ENCODE peak calls at places on chromosome 18, in five cellular contexts. F, P, H, B and M are unnamed samples.

GRCh38 chr18:8765692-8766463 is 60.5 kb downstream of the MTCL1 start:
- DNase-seq in F (no peak), P (no peak), H (no peak), B (no peak), M (no peak)

GRCh38 chr18:36066731-36067117 is 635 bp downstream of the RPRD1A start:
- DNase-seq in F (no peak), P (no peak), H (peak), B (no peak), M (no peak)

GRCh38 chr18:49628993-49629795 is 67.3 kb downstream of the LIPG start:
- DNase-seq in F (peak), P (no peak), H (no peak), B (no peak), M (no peak)

GRCh38 chr18:3452750-3453539 is 3.0 kb downstream of the TGIF1 start:
- DNase-seq in F (no peak), P (no peak), H (no peak), B (no peak), M (no peak)

GRCh38 chr18:555705-556402 is 24.3 kb upstream of the CETN1 start:
- DNase-seq in F (no peak), P (no peak), H (peak), B (no peak), M (no peak)

GRCh38 chr18:2148823-2149222 is 422.5 kb downstream of the METTL4 start:
- DNase-seq in F (no peak), P (no peak), H (no peak), B (no peak), M (no peak)

GRCh38 chr18:6001867-6002266 is 106.5 kb upstream of the TMEM200C start:
- DNase-seq in F (no peak), P (no peak), H (no peak), B (no peak), M (no peak)

GRCh38 chr18:58671941-58672565 is 788 bp downstream of the MALT1 start:
- DNase-seq in F (peak), P (peak), H (peak), B (no peak), M (no peak)

GRCh38 chr18:78237864-78238263 is 741.8 kb upstream of the SALL3 start:
- DNase-seq in F (no peak), P (no peak), H (no peak), B (no peak), M (no peak)

GRCh38 chr18:63909870-63910269 is 2.1 kb downstream of the SERPINB10 start:
- DNase-seq in F (no peak), P (no peak), H (no peak), B (no peak), M (no peak)

GRCh38 chr18:45467307-45467706 is 148.0 kb upstream of the SLC14A2 start:
- DNase-seq in F (no peak), P (no peak), H (no peak), B (no peak), M (no peak)

GRCh38 chr18:10414293-10414842 is 40.1 kb upstream of the APCDD1 start:
- DNase-seq in F (no peak), P (no peak), H (no peak), B (no peak), M (no peak)

GRCh38 chr18:3592864-3593263 is 142.9 kb downstream of the TGIF1 start:
- DNase-seq in F (no peak), P (no peak), H (no peak), B (no peak), M (no peak)

GRCh38 chr18:47260138-47260923 is 8.9 kb upstream of the SKOR2 start:
- DNase-seq in F (no peak), P (no peak), H (peak), B (peak), M (peak)

GRCh38 chr18:58045265-58046086 is 1.4 kb downstream of the NEDD4L start:
- DNase-seq in F (peak), P (peak), H (peak), B (peak), M (no peak)

GRCh38 chr18:32696376-32696775 is 76.4 kb downstream of the KLHL14 start:
- DNase-seq in F (no peak), P (no peak), H (no peak), B (no peak), M (no peak)

GRCh38 chr18:78901923-78902794 is 77.5 kb upstream of the SALL3 start:
- DNase-seq in F (no peak), P (no peak), H (no peak), B (no peak), M (no peak)

GRCh38 chr18:79985172-79985571 is 3.2 kb downstream of the TXNL4A start:
- DNase-seq in F (no peak), P (no peak), H (no peak), B (no peak), M (no peak)

GRCh38 chr18:70998490-70998889 is 709.6 kb downstream of the SOCS6 start:
- DNase-seq in F (no peak), P (no peak), H (peak), B (no peak), M (no peak)

GRCh38 chr18:48365965-48366364 is 43.2 kb downstream of the ZBTB7C start:
- DNase-seq in F (no peak), P (no peak), H (no peak), B (no peak), M (no peak)

GRCh38 chr18:13375302-13376255 is 157.0 kb downstream of the LDLRAD4 start:
- DNase-seq in F (no peak), P (peak), H (peak), B (peak), M (no peak)

GRCh38 chr18:76866631-76867030 is 44.3 kb downstream of the ZNF236 start:
- DNase-seq in F (no peak), P (no peak), H (no peak), B (no peak), M (no peak)